ENCODE peak calls at places on chromosomes 3 and 15, in six cellular contexts. One of them, this sample, is unnamed.

GRCh38 chr15:89125038-89125826 is 37.0 kb downstream of the ABHD2 start:
- DNase-seq in heart left ventricle: no peak
- DNase-seq in dorsolateral prefrontal cortex: no peak
- DNase-seq in GM12865: no peak
- DNase-seq in Peyer's patch: no peak
- DNase-seq in brain microvascular endothelial cell: no peak
- DNase-seq in this sample: no peak

GRCh38 chr15:41873711-41874110 is 20.1 kb downstream of the SPTBN5 start:
- DNase-seq in brain microvascular endothelial cell: no peak
- DNase-seq in heart left ventricle: no peak
- DNase-seq in dorsolateral prefrontal cortex: no peak
- DNase-seq in GM12865: no peak
- DNase-seq in Peyer's patch: no peak
- DNase-seq in this sample: no peak

GRCh38 chr3:191592105-191592504 is 131.1 kb downstream of the PYDC2 start:
- DNase-seq in dorsolateral prefrontal cortex: no peak
- DNase-seq in brain microvascular endothelial cell: no peak
- DNase-seq in heart left ventricle: no peak
- DNase-seq in Peyer's patch: no peak
- DNase-seq in GM12865: no peak
- DNase-seq in this sample: no peak

GRCh38 chr3:6250167-6250566 is 610.7 kb upstream of the GRM7 start:
- DNase-seq in heart left ventricle: no peak
- DNase-seq in dorsolateral prefrontal cortex: no peak
- DNase-seq in brain microvascular endothelial cell: no peak
- DNase-seq in GM12865: peak
- DNase-seq in Peyer's patch: no peak
- DNase-seq in this sample: no peak

GRCh38 chr3:141274411-141275031 is 42.9 kb downstream of the PXYLP1 start:
- DNase-seq in dorsolateral prefrontal cortex: no peak
- DNase-seq in GM12865: no peak
- DNase-seq in brain microvascular endothelial cell: no peak
- DNase-seq in Peyer's patch: no peak
- DNase-seq in heart left ventricle: no peak
- DNase-seq in this sample: no peak

GRCh38 chr3:123880998-123881561 is 3.1 kb downstream of the MYLK start:
- DNase-seq in Peyer's patch: no peak
- DNase-seq in GM12865: no peak
- DNase-seq in dorsolateral prefrontal cortex: peak
- DNase-seq in brain microvascular endothelial cell: peak
- DNase-seq in heart left ventricle: no peak
- DNase-seq in this sample: no peak

GRCh38 chr3:165742351-165742750 is 94.9 kb downstream of the BCHE start:
- DNase-seq in brain microvascular endothelial cell: no peak
- DNase-seq in heart left ventricle: no peak
- DNase-seq in Peyer's patch: no peak
- DNase-seq in dorsolateral prefrontal cortex: no peak
- DNase-seq in GM12865: no peak
- DNase-seq in this sample: no peak

GRCh38 chr3:171056528-171056927 is 30.0 kb upstream of the SLC2A2 start:
- DNase-seq in Peyer's patch: no peak
- DNase-seq in heart left ventricle: no peak
- DNase-seq in dorsolateral prefrontal cortex: no peak
- DNase-seq in brain microvascular endothelial cell: peak
- DNase-seq in GM12865: no peak
- DNase-seq in this sample: no peak

GRCh38 chr3:73683706-73684105 is 59.0 kb upstream of the PDZRN3 start:
- DNase-seq in GM12865: no peak
- DNase-seq in dorsolateral prefrontal cortex: no peak
- DNase-seq in heart left ventricle: no peak
- DNase-seq in Peyer's patch: no peak
- DNase-seq in brain microvascular endothelial cell: no peak
- DNase-seq in this sample: no peak

GRCh38 chr3:174202146-174202545 is 657.0 kb upstream of the NAALADL2 start:
- DNase-seq in GM12865: no peak
- DNase-seq in heart left ventricle: no peak
- DNase-seq in Peyer's patch: no peak
- DNase-seq in brain microvascular endothelial cell: no peak
- DNase-seq in dorsolateral prefrontal cortex: no peak
- DNase-seq in this sample: no peak

GRCh38 chr15:65079580-65079979 is 3.0 kb downstream of the KBTBD13 start:
- DNase-seq in brain microvascular endothelial cell: no peak
- DNase-seq in heart left ventricle: peak
- DNase-seq in Peyer's patch: no peak
- DNase-seq in GM12865: no peak
- DNase-seq in dorsolateral prefrontal cortex: no peak
- DNase-seq in this sample: no peak

GRCh38 chr3:116201032-116201690 is 244.1 kb downstream of the LSAMP start:
- DNase-seq in Peyer's patch: no peak
- DNase-seq in brain microvascular endothelial cell: no peak
- DNase-seq in GM12865: no peak
- DNase-seq in dorsolateral prefrontal cortex: no peak
- DNase-seq in heart left ventricle: no peak
- DNase-seq in this sample: no peak

GRCh38 chr15:38554354-38554753 is 10.3 kb downstream of the RASGRP1 start:
- DNase-seq in heart left ventricle: no peak
- DNase-seq in brain microvascular endothelial cell: peak
- DNase-seq in GM12865: peak
- DNase-seq in dorsolateral prefrontal cortex: no peak
- DNase-seq in Peyer's patch: no peak
- DNase-seq in this sample: no peak

GRCh38 chr3:115843206-115843605 is 219.9 kb downstream of the GAP43 start:
- DNase-seq in GM12865: no peak
- DNase-seq in brain microvascular endothelial cell: no peak
- DNase-seq in Peyer's patch: no peak
- DNase-seq in heart left ventricle: no peak
- DNase-seq in dorsolateral prefrontal cortex: no peak
- DNase-seq in this sample: no peak

GRCh38 chr3:71955549-71956373 is 170.8 kb upstream of the PROK2 start:
- DNase-seq in heart left ventricle: peak
- DNase-seq in Peyer's patch: peak
- DNase-seq in brain microvascular endothelial cell: peak
- DNase-seq in dorsolateral prefrontal cortex: peak
- DNase-seq in GM12865: peak
- DNase-seq in this sample: peak

GRCh38 chr3:22671848-22672247 is 531.3 kb upstream of the UBE2E2 start:
- DNase-seq in dorsolateral prefrontal cortex: no peak
- DNase-seq in brain microvascular endothelial cell: no peak
- DNase-seq in Peyer's patch: no peak
- DNase-seq in GM12865: no peak
- DNase-seq in heart left ventricle: no peak
- DNase-seq in this sample: no peak
- TF ChIP-seq CTCF in dorsolateral prefrontal cortex: no peak
- TF ChIP-seq CTCF in brain microvascular endothelial cell: no peak
- TF ChIP-seq CTCF in Peyer's patch: no peak
- TF ChIP-seq CTCF in GM12865: no peak
- TF ChIP-seq CTCF in heart left ventricle: no peak
- TF ChIP-seq CTCF in this sample: no peak

DNA sequence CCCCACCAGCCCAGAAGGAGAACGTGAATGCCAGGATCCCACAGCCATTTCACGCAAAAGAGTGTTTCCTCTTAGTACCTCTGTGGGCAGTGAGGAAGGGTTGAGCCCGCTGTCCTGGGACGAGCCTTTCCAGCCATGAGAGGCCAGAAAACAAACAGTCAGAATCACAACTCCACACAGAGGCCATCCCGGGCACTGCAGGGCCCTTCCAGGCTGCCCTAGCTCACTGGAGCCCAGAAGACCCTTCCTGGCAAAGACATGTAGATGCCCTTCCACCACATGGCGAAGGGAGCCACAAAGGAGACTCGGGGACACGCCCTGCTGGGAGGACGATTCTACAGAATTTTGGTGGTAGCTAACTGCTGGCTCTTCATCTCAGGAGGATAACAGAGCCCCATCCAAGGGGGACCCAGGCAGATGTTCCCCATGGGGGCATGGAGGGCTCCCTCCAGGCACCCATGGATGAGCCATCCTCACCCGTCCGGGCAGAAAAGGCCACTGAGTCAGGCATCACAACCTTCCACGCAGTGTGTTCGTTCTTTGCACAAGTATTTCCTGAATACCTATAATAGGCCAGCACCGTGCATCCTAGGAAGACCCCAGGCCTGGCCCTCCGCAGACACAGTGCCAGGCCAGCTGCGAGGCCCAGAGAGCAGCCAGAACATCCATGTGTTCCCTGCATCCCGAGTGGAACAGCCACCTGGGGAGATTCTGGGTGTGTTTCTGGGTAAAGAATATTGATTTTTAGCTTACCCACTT is 47.2 kb downstream of the SLC12A8 start:
- DNase-seq in brain microvascular endothelial cell: peak
- DNase-seq in Peyer's patch: no peak
- DNase-seq in GM12865: peak
- DNase-seq in heart left ventricle: peak
- DNase-seq in dorsolateral prefrontal cortex: no peak
- DNase-seq in this sample: no peak
- TF ChIP-seq CTCF in brain microvascular endothelial cell: peak
- TF ChIP-seq CTCF in Peyer's patch: peak
- TF ChIP-seq CTCF in GM12865: peak
- TF ChIP-seq CTCF in heart left ventricle: peak
- TF ChIP-seq CTCF in dorsolateral prefrontal cortex: peak
- TF ChIP-seq CTCF in this sample: peak

DNA sequence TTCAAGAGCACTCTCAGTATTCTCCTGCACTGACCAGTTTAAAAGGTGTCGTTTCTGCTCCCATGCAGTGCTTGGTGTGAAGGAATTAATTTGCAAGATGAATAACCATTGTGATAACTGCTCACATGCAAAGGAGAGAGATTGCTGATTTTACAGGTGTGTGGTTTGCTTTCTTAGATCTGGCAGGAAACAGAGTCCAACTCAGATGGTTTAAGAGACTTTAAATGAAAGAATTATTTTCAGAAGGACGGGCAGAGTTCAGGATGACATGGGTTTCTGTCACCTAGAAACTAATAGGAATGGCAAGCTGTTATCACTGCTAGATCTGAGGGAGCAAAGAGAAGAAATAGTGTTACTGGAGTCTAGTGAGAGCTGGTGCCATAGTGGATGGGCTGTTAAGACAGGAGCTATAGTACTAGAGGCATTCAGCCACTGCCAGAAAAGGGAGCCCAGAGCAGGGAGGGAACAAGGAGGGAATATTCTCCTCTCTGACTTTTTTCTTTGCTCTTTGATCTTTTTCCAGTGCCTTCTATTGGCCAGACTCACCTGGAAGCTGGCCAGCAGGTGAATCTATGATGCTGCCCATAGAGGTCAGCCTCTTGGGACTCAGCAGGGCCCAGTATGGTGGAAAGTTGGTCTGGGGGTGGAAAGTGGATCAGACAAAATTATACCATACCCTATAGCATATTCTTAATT is 14.9 kb downstream of the ATXN7 start:
- DNase-seq in dorsolateral prefrontal cortex: no peak
- DNase-seq in brain microvascular endothelial cell: no peak
- DNase-seq in heart left ventricle: no peak
- DNase-seq in GM12865: no peak
- DNase-seq in Peyer's patch: no peak
- DNase-seq in this sample: no peak
- TF ChIP-seq CTCF in dorsolateral prefrontal cortex: no peak
- TF ChIP-seq CTCF in brain microvascular endothelial cell: no peak
- TF ChIP-seq CTCF in heart left ventricle: no peak
- TF ChIP-seq CTCF in GM12865: no peak
- TF ChIP-seq CTCF in Peyer's patch: no peak
- TF ChIP-seq CTCF in this sample: no peak

GRCh38 chr3:196793224-196793623 is 53.6 kb downstream of the PAK2 start:
- DNase-seq in dorsolateral prefrontal cortex: no peak
- DNase-seq in GM12865: no peak
- DNase-seq in heart left ventricle: no peak
- DNase-seq in Peyer's patch: no peak
- DNase-seq in brain microvascular endothelial cell: peak
- DNase-seq in this sample: no peak

GRCh38 chr3:196790636-196791035 is 51.0 kb downstream of the PAK2 start:
- DNase-seq in heart left ventricle: no peak
- DNase-seq in dorsolateral prefrontal cortex: no peak
- DNase-seq in brain microvascular endothelial cell: no peak
- DNase-seq in Peyer's patch: no peak
- DNase-seq in GM12865: no peak
- DNase-seq in this sample: no peak

GRCh38 chr3:196789773-196790419 is 50.2 kb downstream of the PAK2 start:
- DNase-seq in dorsolateral prefrontal cortex: no peak
- DNase-seq in Peyer's patch: no peak
- DNase-seq in heart left ventricle: no peak
- DNase-seq in GM12865: no peak
- DNase-seq in brain microvascular endothelial cell: no peak
- DNase-seq in this sample: no peak

GRCh38 chr3:196792771-196793170 is 53.1 kb downstream of the PAK2 start:
- DNase-seq in GM12865: no peak
- DNase-seq in heart left ventricle: no peak
- DNase-seq in brain microvascular endothelial cell: no peak
- DNase-seq in Peyer's patch: no peak
- DNase-seq in dorsolateral prefrontal cortex: no peak
- DNase-seq in this sample: no peak

GRCh38 chr3:196788509-196788908 is 48.9 kb downstream of the PAK2 start:
- DNase-seq in brain microvascular endothelial cell: peak
- DNase-seq in GM12865: no peak
- DNase-seq in dorsolateral prefrontal cortex: no peak
- DNase-seq in heart left ventricle: no peak
- DNase-seq in Peyer's patch: no peak
- DNase-seq in this sample: no peak
- TF ChIP-seq CTCF in brain microvascular endothelial cell: no peak
- TF ChIP-seq CTCF in GM12865: no peak
- TF ChIP-seq CTCF in dorsolateral prefrontal cortex: no peak
- TF ChIP-seq CTCF in heart left ventricle: no peak
- TF ChIP-seq CTCF in Peyer's patch: no peak
- TF ChIP-seq CTCF in this sample: no peak

GRCh38 chr3:53740946-53741345 is 105.3 kb downstream of the CHDH start:
- DNase-seq in dorsolateral prefrontal cortex: no peak
- DNase-seq in GM12865: no peak
- DNase-seq in Peyer's patch: no peak
- DNase-seq in heart left ventricle: no peak
- DNase-seq in brain microvascular endothelial cell: no peak
- DNase-seq in this sample: no peak
- TF ChIP-seq CTCF in dorsolateral prefrontal cortex: no peak
- TF ChIP-seq CTCF in GM12865: no peak
- TF ChIP-seq CTCF in Peyer's patch: no peak
- TF ChIP-seq CTCF in heart left ventricle: no peak
- TF ChIP-seq CTCF in brain microvascular endothelial cell: no peak
- TF ChIP-seq CTCF in this sample: no peak

DNA sequence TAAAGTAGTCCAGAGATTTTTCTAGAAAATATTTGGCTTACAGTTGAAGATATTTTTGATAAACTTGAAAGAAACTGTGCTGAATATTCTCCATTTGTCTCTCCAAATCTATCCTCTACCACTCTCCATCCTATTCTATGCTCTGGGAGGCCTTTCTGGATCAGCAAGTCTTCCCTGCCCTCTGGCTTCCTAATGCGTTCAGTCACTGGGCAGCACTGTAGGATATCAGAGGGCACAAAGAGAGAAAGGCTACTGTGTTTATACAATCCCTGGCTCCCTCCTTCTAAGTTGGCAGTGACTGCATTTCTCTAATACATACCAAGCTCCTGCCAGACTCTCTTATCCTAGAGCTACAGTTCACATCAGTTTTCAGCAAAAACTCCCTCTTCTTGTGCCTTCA is 102.1 kb upstream of the FHIT start:
- DNase-seq in Peyer's patch: no peak
- DNase-seq in dorsolateral prefrontal cortex: peak
- DNase-seq in heart left ventricle: no peak
- DNase-seq in GM12865: no peak
- DNase-seq in brain microvascular endothelial cell: no peak
- DNase-seq in this sample: no peak
- TF ChIP-seq CTCF in Peyer's patch: no peak
- TF ChIP-seq CTCF in dorsolateral prefrontal cortex: no peak
- TF ChIP-seq CTCF in heart left ventricle: no peak
- TF ChIP-seq CTCF in GM12865: no peak
- TF ChIP-seq CTCF in brain microvascular endothelial cell: no peak
- TF ChIP-seq CTCF in this sample: no peak

This sample was measured in progenitor cell of endocrine pancreas.